ENCODE peak calls at places on chromosomes 11 and 22, in nine cellular contexts. One of them, this sample, is unnamed.

GRCh38 chr11:92591551-92591950 is 366.9 kb downstream of the FAT3 start:
- DNase-seq in NCI-H69: no peak
- DNase-seq in left colon: no peak
- DNase-seq in fibroblast of pulmonary artery: no peak
- DNase-seq in RPMI8226: no peak
- DNase-seq in AG08396: no peak
- DNase-seq in dorsolateral prefrontal cortex: no peak
- DNase-seq in colonic mucosa: no peak
- DNase-seq in Kasumi-1: no peak
- DNase-seq in this sample: no peak

GRCh38 chr22:47274196-47274595 is 511.7 kb downstream of the TBC1D22A start:
- DNase-seq in NCI-H69: no peak
- DNase-seq in left colon: no peak
- DNase-seq in fibroblast of pulmonary artery: no peak
- DNase-seq in RPMI8226: no peak
- DNase-seq in AG08396: no peak
- DNase-seq in dorsolateral prefrontal cortex: no peak
- DNase-seq in colonic mucosa: no peak
- DNase-seq in Kasumi-1: no peak
- DNase-seq in this sample: no peak

GRCh38 chr11:92770981-92771380 is 198.5 kb upstream of the MTNR1B start:
- DNase-seq in NCI-H69: no peak
- DNase-seq in left colon: no peak
- DNase-seq in fibroblast of pulmonary artery: no peak
- DNase-seq in RPMI8226: no peak
- DNase-seq in AG08396: no peak
- DNase-seq in dorsolateral prefrontal cortex: no peak
- DNase-seq in colonic mucosa: no peak
- DNase-seq in Kasumi-1: peak
- DNase-seq in this sample: no peak

GRCh38 chr11:1340111-1340510 is 30.7 kb upstream of the TOLLIP start:
- DNase-seq in NCI-H69: no peak
- DNase-seq in left colon: no peak
- DNase-seq in fibroblast of pulmonary artery: no peak
- DNase-seq in RPMI8226: no peak
- DNase-seq in AG08396: no peak
- DNase-seq in dorsolateral prefrontal cortex: no peak
- DNase-seq in colonic mucosa: peak
- DNase-seq in Kasumi-1: no peak
- DNase-seq in this sample: no peak

GRCh38 chr11:64035581-64035980 is at the start of gene FLRT1:
- DNase-seq in NCI-H69: peak
- DNase-seq in left colon: no peak
- DNase-seq in fibroblast of pulmonary artery: no peak
- DNase-seq in RPMI8226: no peak
- DNase-seq in AG08396: no peak
- DNase-seq in dorsolateral prefrontal cortex: no peak
- DNase-seq in colonic mucosa: no peak
- DNase-seq in Kasumi-1: no peak
- DNase-seq in this sample: no peak

GRCh38 chr22:37907036-37907954 is 1.2 kb downstream of the MICALL1 start:
- DNase-seq in NCI-H69: peak
- DNase-seq in left colon: no peak
- DNase-seq in fibroblast of pulmonary artery: peak
- DNase-seq in RPMI8226: no peak
- DNase-seq in AG08396: no peak
- DNase-seq in dorsolateral prefrontal cortex: no peak
- DNase-seq in colonic mucosa: no peak
- DNase-seq in Kasumi-1: no peak
- DNase-seq in this sample: no peak

GRCh38 chr11:60971520-60971919 is at the start of gene CD6:
- DNase-seq in NCI-H69: no peak
- DNase-seq in left colon: no peak
- DNase-seq in fibroblast of pulmonary artery: no peak
- DNase-seq in RPMI8226: no peak
- DNase-seq in AG08396: no peak
- DNase-seq in dorsolateral prefrontal cortex: no peak
- DNase-seq in colonic mucosa: no peak
- DNase-seq in Kasumi-1: no peak
- DNase-seq in this sample: no peak

GRCh38 chr11:2523821-2524391 is 79.1 kb downstream of the KCNQ1 start:
- DNase-seq in NCI-H69: no peak
- DNase-seq in left colon: peak
- DNase-seq in fibroblast of pulmonary artery: no peak
- DNase-seq in RPMI8226: no peak
- DNase-seq in AG08396: no peak
- DNase-seq in dorsolateral prefrontal cortex: peak
- DNase-seq in colonic mucosa: no peak
- DNase-seq in Kasumi-1: no peak
- DNase-seq in this sample: no peak

GRCh38 chr11:2783536-2784082 is 83.8 kb upstream of the KCNQ1OT1 start:
- DNase-seq in NCI-H69: no peak
- DNase-seq in left colon: no peak
- DNase-seq in fibroblast of pulmonary artery: no peak
- DNase-seq in RPMI8226: no peak
- DNase-seq in AG08396: no peak
- DNase-seq in dorsolateral prefrontal cortex: no peak
- DNase-seq in colonic mucosa: no peak
- DNase-seq in Kasumi-1: no peak
- DNase-seq in this sample: no peak

GRCh38 chr22:28418063-28418462 is 261.6 kb downstream of the TTC28 start:
- DNase-seq in NCI-H69: no peak
- DNase-seq in left colon: no peak
- DNase-seq in fibroblast of pulmonary artery: no peak
- DNase-seq in RPMI8226: no peak
- DNase-seq in AG08396: no peak
- DNase-seq in dorsolateral prefrontal cortex: no peak
- DNase-seq in colonic mucosa: no peak
- DNase-seq in Kasumi-1: no peak
- DNase-seq in this sample: no peak

GRCh38 chr11:815675-816432 is 2.9 kb upstream of the PNPLA2 start:
- DNase-seq in NCI-H69: no peak
- DNase-seq in left colon: no peak
- DNase-seq in fibroblast of pulmonary artery: no peak
- DNase-seq in RPMI8226: no peak
- DNase-seq in AG08396: no peak
- DNase-seq in dorsolateral prefrontal cortex: no peak
- DNase-seq in colonic mucosa: no peak
- DNase-seq in Kasumi-1: no peak
- DNase-seq in this sample: no peak

GRCh38 chr11:29657709-29658108 is 359.1 kb downstream of the KCNA4 start:
- DNase-seq in NCI-H69: no peak
- DNase-seq in left colon: no peak
- DNase-seq in fibroblast of pulmonary artery: no peak
- DNase-seq in RPMI8226: no peak
- DNase-seq in AG08396: no peak
- DNase-seq in dorsolateral prefrontal cortex: no peak
- DNase-seq in colonic mucosa: no peak
- DNase-seq in Kasumi-1: no peak
- DNase-seq in this sample: no peak

GRCh38 chr11:77107950-77108349 is 5.3 kb downstream of the OMP start:
- DNase-seq in NCI-H69: peak
- DNase-seq in left colon: peak
- DNase-seq in fibroblast of pulmonary artery: peak
- DNase-seq in RPMI8226: peak
- DNase-seq in AG08396: peak
- DNase-seq in dorsolateral prefrontal cortex: no peak
- DNase-seq in colonic mucosa: peak
- DNase-seq in Kasumi-1: no peak
- DNase-seq in this sample: peak

GRCh38 chr11:62435741-62436485 is 17.1 kb downstream of the SCGB1A1 start:
- DNase-seq in NCI-H69: no peak
- DNase-seq in left colon: no peak
- DNase-seq in fibroblast of pulmonary artery: peak
- DNase-seq in RPMI8226: peak
- DNase-seq in AG08396: no peak
- DNase-seq in dorsolateral prefrontal cortex: no peak
- DNase-seq in colonic mucosa: no peak
- DNase-seq in Kasumi-1: peak
- DNase-seq in this sample: no peak

This sample was measured in occipital lobe.